ENCODE peak calls at places on chromosomes 5 and 9, in nine cellular contexts. D is GM12891, T is prostate gland, N is heart left ventricle, J is Peyer's patch, E is A549, B is transverse colon, S is IMR-90, A is lower leg skin. G is an unnamed sample.

GRCh38 chr5:168136340-168136739 is 155.1 kb upstream of the WWC1 start:
- DNase-seq in S (no peak), D (no peak), N (no peak), J (no peak), T (no peak), A (no peak), E (no peak), B (peak; percentile 32), G (no peak)

GRCh38 chr5:108681079-108681921 is 66.4 kb upstream of the FER start:
- DNase-seq in D (peak; percentile 18), T (peak; percentile 10), E (peak; percentile 43), S (peak; percentile 78), J (no peak), B (no peak), N (no peak), A (no peak), G (peak; percentile 76)

GRCh38 chr5:154309361-154309725 is 118.8 kb downstream of the GALNT10 start:
- DNase-seq in A (peak; percentile 42), S (peak; percentile 60), T (no peak), B (no peak), E (no peak), J (no peak), N (no peak), D (no peak), G (no peak)

GRCh38 chr9:93569775-93570174 is 6.6 kb upstream of the PHF2 start:
- DNase-seq in J (peak; percentile 27), T (no peak), E (no peak), D (no peak), S (no peak), B (no peak), A (no peak), N (no peak), G (no peak)

GRCh38 chr9:120689860-120690259 is 24.4 kb downstream of the MEGF9 start:
- DNase-seq in S (peak; percentile 46), D (no peak), J (no peak), N (no peak), E (no peak), A (no peak), T (no peak), B (no peak), G (no peak)

GRCh38 chr9:121207371-121207940 is 5.8 kb upstream of the RAB14 start:
- DNase-seq in S (no peak), B (no peak), A (no peak), N (no peak), E (no peak), D (no peak), T (no peak), J (no peak), G (no peak)

GRCh38 chr5:88389248-88390006 is 120.8 kb upstream of the TMEM161B start:
- DNase-seq in D (no peak), B (no peak), E (no peak), S (no peak), J (no peak), A (no peak), N (no peak), T (no peak), G (no peak)

GRCh38 chr5:75510836-75511434 is 494 bp downstream of the CERT1 start:
- DNase-seq in N (peak; percentile 76), E (peak; percentile 38), S (peak; percentile 15), B (peak; percentile 55), D (no peak), T (peak; percentile 32), A (no peak), J (peak; percentile 73), G (peak; percentile 52)

GRCh38 chr5:132674671-132675506 is 1.1 kb downstream of the IL4 start:
- DNase-seq in B (no peak), E (peak; percentile 31), J (no peak), S (peak; percentile 98), T (peak; percentile 19), A (no peak), D (peak; percentile 66), N (no peak), G (peak; percentile 53)

GRCh38 chr5:141849371-141850182 is 28.6 kb downstream of the PCDH1 start:
- DNase-seq in A (peak; percentile 97), N (peak; percentile 93), B (peak; percentile 95), J (peak; percentile 94), S (peak; percentile 51), E (peak; percentile 90), D (peak; percentile 87), T (peak; percentile 95), G (peak; percentile 79)

GRCh38 chr5:133397432-133397831 is 214.9 kb downstream of the FSTL4 start:
- DNase-seq in D (no peak), S (no peak), J (no peak), B (no peak), A (no peak), E (no peak), N (no peak), T (no peak), G (no peak)

GRCh38 chr5:38166832-38167231 is 91.5 kb upstream of the EGFLAM start:
- DNase-seq in D (no peak), E (no peak), N (no peak), T (no peak), B (no peak), S (no peak), J (no peak), A (no peak), G (no peak)

GRCh38 chr5:123875444-123876264 is 363.7 kb downstream of the CSNK1G3 start:
- DNase-seq in B (peak; percentile 14), J (no peak), D (no peak), E (no peak), S (no peak), T (no peak), A (no peak), N (no peak), G (no peak)

GRCh38 chr5:99814311-99815063 is 720.7 kb upstream of the FAM174A start:
- DNase-seq in T (no peak), N (no peak), S (no peak), E (no peak), D (no peak), J (no peak), B (no peak), A (no peak), G (no peak)

GRCh38 chr9:69513291-69513690 is 158.9 kb downstream of the APBA1 start:
- DNase-seq in B (no peak), J (no peak), T (no peak), N (no peak), E (no peak), S (no peak), D (no peak), A (no peak), G (no peak)

GRCh38 chr9:137175345-137175961 is 3.6 kb upstream of the TMEM210 start:
- DNase-seq in N (no peak), B (no peak), A (no peak), T (no peak), D (no peak), J (no peak), S (no peak), E (no peak), G (no peak)
- TF ChIP-seq POLR2A in N (no peak), B (no peak), A (no peak), T (no peak), D (peak; percentile 12), J (no peak), S (no peak), E (no peak), G (no peak)

GRCh38 chr5:55540024-55540423 is 5.3 kb upstream of the PLPP1 start:
- DNase-seq in S (peak; percentile 61), N (no peak), T (no peak), E (no peak), J (no peak), B (no peak), A (no peak), D (no peak), G (no peak)

GRCh38 chr5:55533806-55534435 is 843 bp downstream of the PLPP1 start:
- DNase-seq in S (peak; percentile 48), B (peak; percentile 53), E (peak; percentile 51), J (no peak), D (peak; percentile 43), A (no peak), T (peak; percentile 18), N (no peak), G (no peak)

GRCh38 chr5:55538621-55539020 is 3.9 kb upstream of the PLPP1 start:
- DNase-seq in N (no peak), S (no peak), A (no peak), J (no peak), T (no peak), D (no peak), E (no peak), B (no peak), G (no peak)

GRCh38 chr5:55534436-55535198 is at the start of gene PLPP1:
- DNase-seq in D (peak; percentile 80), E (peak; percentile 87), A (peak; percentile 98), N (peak; percentile 95), B (peak; percentile 94), J (peak; percentile 95), T (peak; percentile 95), S (peak; percentile 83), G (peak; percentile 67)

GRCh38 chr5:55535199-55535905 is 588 bp upstream of the PLPP1 start:
- DNase-seq in E (no peak), N (no peak), J (no peak), D (no peak), S (peak; percentile 4), A (no peak), T (no peak), B (no peak), G (no peak)
- TF ChIP-seq POLR2A in E (no peak), N (no peak), J (no peak), D (no peak), S (no peak), A (no peak), T (no peak), B (no peak), G (no peak)

GRCh38 chr9:128296340-128297220 is 20.5 kb downstream of the SWI5 start:
- DNase-seq in A (no peak), B (peak; percentile 62), D (no peak), S (peak; percentile 28), N (no peak), T (no peak), J (peak; percentile 78), E (no peak), G (peak; percentile 83)
- TF ChIP-seq POLR2A in A (no peak), B (no peak), D (no peak), S (no peak), N (no peak), T (no peak), J (no peak), E (no peak), G (no peak)

GRCh38 chr9:107336718-107337360 is 53.8 kb downstream of the RAD23B start:
- DNase-seq in J (no peak), B (no peak), S (peak; percentile 56), A (peak; percentile 93), E (no peak), T (peak; percentile 93), N (no peak), D (no peak), G (no peak)

GRCh38 chr9:107342762-107343161 is 59.7 kb downstream of the RAD23B start:
- DNase-seq in B (no peak), N (no peak), D (no peak), S (no peak), J (no peak), T (no peak), E (no peak), A (no peak), G (no peak)

GRCh38 chr9:107337676-107338590 is 54.9 kb downstream of the RAD23B start:
- DNase-seq in D (no peak), S (no peak), J (no peak), E (no peak), T (peak; percentile 38), N (no peak), A (no peak), B (no peak), G (no peak)

GRCh38 chr9:107338911-107339659 is 56.0 kb downstream of the RAD23B start:
- DNase-seq in B (no peak), D (no peak), T (no peak), J (no peak), A (no peak), S (no peak), E (no peak), N (no peak), G (no peak)

GRCh38 chr9:107340920-107341632 is 58.0 kb downstream of the RAD23B start:
- DNase-seq in S (peak; percentile 60), D (peak; percentile 64), N (peak; percentile 88), T (peak; percentile 74), B (peak; percentile 86), A (peak; percentile 95), J (peak; percentile 93), E (peak; percentile 74), G (peak; percentile 69)
- TF ChIP-seq POLR2A in S (no peak), D (no peak), N (no peak), T (no peak), B (no peak), A (no peak), J (no peak), E (no peak), G (no peak)

G was measured in erythroblast.